ENCODE peak calls at places on chromosomes 3 and 15, in five cellular contexts. U, R, S, Y and T are unnamed samples.
A peak's percentile ranks its signal among the peaks of the same experiment; 100 is the strongest.

GRCh38 chr3:16861432-16861831 is 23.3 kb upstream of the PLCL2 start:
- DNase-seq in U (no peak), R (no peak), S (no peak), Y (no peak), T (no peak)

GRCh38 chr15:45641374-45641778 is 6.5 kb downstream of the SQOR start:
- DNase-seq in U (peak; percentile 93), R (no peak), S (peak; percentile 76), Y (no peak), T (peak; percentile 72)

GRCh38 chr3:160564205-160564922 is 1.0 kb downstream of the KPNA4 start:
- DNase-seq in U (no peak), R (peak; percentile 50), S (peak; percentile 40), Y (peak; percentile 33), T (peak; percentile 31)

GRCh38 chr3:14143826-14144225 is 19.0 kb downstream of the TMEM43 start:
- DNase-seq in U (peak; percentile 79), R (peak; percentile 44), S (peak; percentile 89), Y (no peak), T (no peak)

GRCh38 chr3:63864008-63864871 is 573 bp downstream of the ATXN7 start:
- DNase-seq in U (no peak), R (peak; percentile 85), S (peak; percentile 24), Y (no peak), T (peak; percentile 52)

GRCh38 chr3:155646554-155647189 is 98.2 kb downstream of the PLCH1 start:
- DNase-seq in U (no peak), R (no peak), S (no peak), Y (no peak), T (no peak)

GRCh38 chr3:13142552-13143380 is 69.5 kb upstream of the IQSEC1 start:
- DNase-seq in U (no peak), R (no peak), S (no peak), Y (no peak), T (no peak)

GRCh38 chr15:58574612-58575011 is 142.8 kb downstream of the LIPC start:
- DNase-seq in U (no peak), R (no peak), S (no peak), Y (no peak), T (peak; percentile 78)

GRCh38 chr3:149367021-149367840 is 10.2 kb downstream of the TM4SF1 start:
- DNase-seq in U (no peak), R (no peak), S (peak; percentile 96), Y (no peak), T (peak; percentile 74)

GRCh38 chr3:178518660-178519396 is 17.4 kb upstream of the KCNMB2 start:
- DNase-seq in U (no peak), R (no peak), S (peak; percentile 79), Y (no peak), T (no peak)

GRCh38 chr15:40042791-40043320 is 3.9 kb upstream of the SRP14 start:
- DNase-seq in U (no peak), R (no peak), S (no peak), Y (no peak), T (no peak)

GRCh38 chr3:43525376-43525775 is 96.4 kb downstream of the ANO10 start:
- DNase-seq in U (no peak), R (no peak), S (no peak), Y (no peak), T (no peak)

GRCh38 chr3:106589306-106589942 is 720.6 kb upstream of the CBLB start:
- DNase-seq in U (no peak), R (no peak), S (no peak), Y (no peak), T (no peak)

GRCh38 chr3:171874879-171875278 is 31.7 kb downstream of the TMEM212 start:
- DNase-seq in U (no peak), R (no peak), S (peak; percentile 69), Y (no peak), T (no peak)

GRCh38 chr15:51105430-51106016 is 10.8 kb upstream of the TNFAIP8L3 start:
- DNase-seq in U (no peak), R (no peak), S (no peak), Y (no peak), T (no peak)

GRCh38 chr15:68372291-68372811 is 59.6 kb downstream of the ITGA11 start:
- DNase-seq in U (no peak), R (peak; percentile 89), S (peak; percentile 89), Y (peak; percentile 9), T (no peak)

GRCh38 chr15:55527150-55527549 is 19.1 kb upstream of the DNAAF4 start:
- DNase-seq in U (no peak), R (no peak), S (no peak), Y (no peak), T (no peak)

GRCh38 chr3:32398531-32398930 is 6.9 kb downstream of the CMTM7 start:
- DNase-seq in U (no peak), R (no peak), S (no peak), Y (no peak), T (no peak)

GRCh38 chr3:72887723-72888545 is at the start of gene GXYLT2:
- DNase-seq in U (no peak), R (peak; percentile 91), S (peak; percentile 84), Y (peak; percentile 31), T (peak; percentile 76)